ENCODE peak calls at places on chromosomes 11 and 22, in ten cellular contexts. Y is stimulated activated CD4-positive, alpha-beta T cell treated with anti-CD3 and anti-CD28 coated beads, Interleukin-4, amount 100 ng/mL, for 48 hours; Z is fibroblast of the aortic adventitia; S is mesothelial cell of epicardium; X is T-cell; R is AG08396; B is NCI-H748 treated with DMSO at 0.1 percent for 48 hours; W is DMS 273 treated with DMSO at 0.1 percent for 48 hours; C is pulmonary artery endothelial cell; I is colonic mucosa. U is an unnamed sample.

GRCh38 chr11:1776331-1776851 is 12.7 kb upstream of the CTSD start:
- DNase-seq in Y (no peak), Z (no peak), S (no peak), X (no peak), R (no peak), B (no peak), W (no peak), C (no peak), I (no peak), U (no peak)

GRCh38 chr11:76208829-76209670 is 2.7 kb upstream of the WNT11 start:
- DNase-seq in Y (peak; percentile 73), Z (peak; percentile 24), S (peak; percentile 74), X (peak; percentile 45), R (peak; percentile 75), B (peak; percentile 65), W (no peak), C (no peak), I (peak; percentile 88), U (peak; percentile 51)

GRCh38 chr11:36513965-36514364 is 3.9 kb upstream of the TRAF6 start:
- DNase-seq in Y (no peak), Z (no peak), S (no peak), X (no peak), R (no peak), B (no peak), W (no peak), C (no peak), I (no peak), U (no peak)

GRCh38 chr11:28581286-28582242 is 473.4 kb downstream of the METTL15 start:
- DNase-seq in Y (no peak), Z (peak; percentile 26), S (no peak), X (no peak), R (no peak), B (no peak), W (no peak), C (no peak), I (no peak), U (no peak)

GRCh38 chr11:46039990-46040389 is 81.3 kb downstream of the PHF21A start:
- DNase-seq in Y (no peak), Z (peak; percentile 87), S (no peak), X (no peak), R (peak; percentile 13), B (no peak), W (no peak), C (no peak), I (no peak), U (no peak)

GRCh38 chr22:20298110-20298802 is 21.6 kb downstream of the DGCR6L start:
- DNase-seq in Y (no peak), Z (no peak), S (no peak), X (no peak), R (no peak), B (no peak), W (no peak), C (no peak), I (no peak), U (no peak)

GRCh38 chr22:30266445-30267381 is at the start of gene OSM:
- DNase-seq in Y (peak; percentile 70), Z (no peak), S (no peak), X (peak; percentile 54), R (no peak), B (no peak), W (no peak), C (no peak), I (peak; percentile 53), U (no peak)

GRCh38 chr11:45253640-45254039 is 32.5 kb downstream of the SYT13 start:
- DNase-seq in Y (no peak), Z (no peak), S (no peak), X (no peak), R (no peak), B (no peak), W (no peak), C (no peak), I (no peak), U (no peak)

GRCh38 chr11:76620471-76620870 is 50.1 kb downstream of the LRRC32 start:
- DNase-seq in Y (no peak), Z (peak; percentile 96), S (no peak), X (no peak), R (peak; percentile 64), B (no peak), W (peak; percentile 41), C (no peak), I (no peak), U (no peak)

GRCh38 chr22:37244114-37244921 is at the start of gene RAC2:
- DNase-seq in Y (peak; percentile 93), Z (peak; percentile 58), S (no peak), X (peak; percentile 78), R (no peak), B (no peak), W (no peak), C (no peak), I (peak; percentile 88), U (no peak)

U was measured in NCI-H460.